ENCODE peak calls at places on chromosome 3, in six cellular contexts. Y, T, N, J, S and V are unnamed samples.

GRCh38 chr3:146227486-146227885 is 23.4 kb downstream of the PLSCR4 start:
- DNase-seq in Y (no peak), T (no peak), N (no peak), J (no peak), S (no peak), V (no peak)

GRCh38 chr3:71584216-71585061 is 911 bp upstream of the FOXP1 start:
- DNase-seq in Y (peak), T (no peak), N (no peak), J (peak), S (no peak), V (peak)

GRCh38 chr3:190322604-190323240 is 476 bp upstream of the CLDN1 start:
- DNase-seq in Y (no peak), T (peak), N (no peak), J (no peak), S (no peak), V (no peak)

GRCh38 chr3:188583476-188584161 is 429.7 kb downstream of the LPP start:
- DNase-seq in Y (no peak), T (no peak), N (no peak), J (no peak), S (no peak), V (no peak)

GRCh38 chr3:157531301-157531660 is 28.1 kb upstream of the VEPH1 start:
- DNase-seq in Y (no peak), T (peak), N (no peak), J (peak), S (no peak), V (no peak)

GRCh38 chr3:5210926-5211325 is 23.4 kb downstream of the EDEM1 start:
- DNase-seq in Y (no peak), T (no peak), N (no peak), J (no peak), S (no peak), V (no peak)

GRCh38 chr3:110027446-110027845 is 690.1 kb upstream of the DPPA4 start:
- DNase-seq in Y (no peak), T (peak), N (no peak), J (no peak), S (no peak), V (peak)

GRCh38 chr3:66520716-66521115 is 19.9 kb upstream of the LRIG1 start:
- DNase-seq in Y (no peak), T (no peak), N (no peak), J (no peak), S (no peak), V (no peak)

GRCh38 chr3:160260587-160261270 is 35.5 kb downstream of the C3orf80 start:
- DNase-seq in Y (no peak), T (peak), N (no peak), J (no peak), S (no peak), V (no peak)

GRCh38 chr3:52289747-52290595 is 2.3 kb downstream of the GLYCTK start:
- DNase-seq in Y (no peak), T (no peak), N (no peak), J (no peak), S (peak), V (no peak)

GRCh38 chr3:29215948-29216347 is 64.9 kb upstream of the RBMS3 start:
- DNase-seq in Y (no peak), T (no peak), N (no peak), J (no peak), S (no peak), V (no peak)

GRCh38 chr3:194871864-194872668 is 186.4 kb downstream of the FAM43A start:
- DNase-seq in Y (no peak), T (peak), N (no peak), J (no peak), S (no peak), V (peak)

GRCh38 chr3:107987036-107987557 is 103.7 kb downstream of the CD47 start:
- DNase-seq in Y (peak), T (peak), N (peak), J (peak), S (peak), V (no peak)